ENCODE peak calls at places on chromosomes 13 and 19, in four cellular contexts. M is glutamatergic neuron; J is activated T-helper 2 cell treated with anti-CD3 and anti-CD28 coated beads, Interferon-gamma antibody, Interleukin-2, Interleukin-4, amounts not matched to agents 10 μg/mL and 5 μg/mL and 100 μg/mL, durations not matched to agents 14 hours and 24 hours and 36 hours; B is NCI-H774. F is an unnamed sample.

GRCh38 chr13:105311094-105311493 is 1224.4 kb downstream of the EFNB2 start:
- DNase-seq in M (no peak), B (no peak), J (no peak), F (no peak)

GRCh38 chr19:48624067-48624594 is 4.8 kb downstream of the SPHK2 start:
- DNase-seq in B (peak; percentile 98), M (peak; percentile 100), J (peak; percentile 96), F (peak; percentile 98)

GRCh38 chr13:109346060-109346459 is 440.3 kb downstream of the IRS2 start:
- DNase-seq in B (no peak), J (no peak), M (no peak), F (no peak)

GRCh38 chr13:44758595-44759221 is 182.6 kb upstream of the TSC22D1 start:
- DNase-seq in J (no peak), M (no peak), B (peak; percentile 12), F (no peak)

GRCh38 chr19:2803486-2804155 is 16.0 kb upstream of the ZNF554 start:
- DNase-seq in M (no peak), B (no peak), J (no peak), F (no peak)

GRCh38 chr13:99626461-99627082 is 125.3 kb downstream of the TM9SF2 start:
- DNase-seq in B (no peak), M (no peak), J (no peak), F (no peak)

GRCh38 chr13:50222569-50223332 is 207.5 kb downstream of the KCNRG start:
- DNase-seq in B (no peak), M (no peak), J (no peak), F (no peak)

GRCh38 chr13:80965097-80965496 is 624.2 kb upstream of the SPRY2 start:
- DNase-seq in B (no peak), M (no peak), J (no peak), F (no peak)

GRCh38 chr19:7862413-7862951 is 11.7 kb downstream of the PRR36 start:
- DNase-seq in M (peak; percentile 96), J (peak; percentile 58), B (no peak), F (peak; percentile 87)

GRCh38 chr13:41603917-41604316 is 146.6 kb downstream of the RGCC start:
- DNase-seq in M (no peak), J (no peak), B (no peak), F (no peak)

GRCh38 chr13:40790232-40790631 is 821 bp downstream of the SLC25A15 start:
- DNase-seq in B (no peak), M (no peak), J (no peak), F (no peak)

GRCh38 chr13:112771139-112771876 is 81.5 kb downstream of the ATP11A start:
- DNase-seq in J (no peak), M (no peak), B (no peak), F (no peak)

GRCh38 chr19:55552620-55553019 is 7.3 kb upstream of the SBK3 start:
- DNase-seq in B (no peak), M (no peak), J (no peak), F (no peak)

GRCh38 chr19:27776524-27776923 is 1436.4 kb downstream of the UQCRFS1 start:
- DNase-seq in B (no peak), J (no peak), M (no peak), F (no peak)